ENCODE peak calls at places on chromosomes 6 and 20, in ten cellular contexts. One of them, this sample, is unnamed.

GRCh38 chr6:7919871-7920270 is 9.3 kb upstream of the TXNDC5 start:
- DNase-seq in fibroblast of mammary gland: peak; percentile 94
- DNase-seq in Peyer's patch: no peak
- DNase-seq in GM13976: no peak
- DNase-seq in left ventricle myocardium inferior: no peak
- DNase-seq in nephron progenitor cell: no peak
- DNase-seq in breast epithelium: no peak
- DNase-seq in retinal pigment epithelial cell: no peak
- DNase-seq in CD4-positive, alpha-beta T cell: no peak
- DNase-seq in sigmoid colon: no peak
- DNase-seq in this sample: peak; percentile 54

GRCh38 chr6:92989656-92990055 is 429.7 kb downstream of the EPHA7 start:
- DNase-seq in fibroblast of mammary gland: no peak
- DNase-seq in Peyer's patch: no peak
- DNase-seq in GM13976: no peak
- DNase-seq in left ventricle myocardium inferior: no peak
- DNase-seq in nephron progenitor cell: no peak
- DNase-seq in breast epithelium: no peak
- DNase-seq in retinal pigment epithelial cell: no peak
- DNase-seq in CD4-positive, alpha-beta T cell: no peak
- DNase-seq in sigmoid colon: no peak
- DNase-seq in this sample: no peak

GRCh38 chr6:155126727-155127439 is 131.8 kb downstream of the TIAM2 start:
- DNase-seq in fibroblast of mammary gland: peak; percentile 77
- DNase-seq in Peyer's patch: no peak
- DNase-seq in GM13976: peak; percentile 42
- DNase-seq in left ventricle myocardium inferior: no peak
- DNase-seq in nephron progenitor cell: peak; percentile 34
- DNase-seq in breast epithelium: no peak
- DNase-seq in retinal pigment epithelial cell: peak; percentile 78
- DNase-seq in CD4-positive, alpha-beta T cell: no peak
- DNase-seq in sigmoid colon: no peak
- DNase-seq in this sample: no peak

GRCh38 chr6:35295521-35296315 is 1.9 kb upstream of the DEF6 start:
- DNase-seq in fibroblast of mammary gland: no peak
- DNase-seq in Peyer's patch: no peak
- DNase-seq in GM13976: no peak
- DNase-seq in left ventricle myocardium inferior: no peak
- DNase-seq in nephron progenitor cell: no peak
- DNase-seq in breast epithelium: no peak
- DNase-seq in retinal pigment epithelial cell: peak; percentile 14
- DNase-seq in CD4-positive, alpha-beta T cell: no peak
- DNase-seq in sigmoid colon: peak; percentile 52
- DNase-seq in this sample: no peak

GRCh38 chr6:88124925-88125557 is 41.1 kb downstream of the CNR1 start:
- DNase-seq in fibroblast of mammary gland: peak; percentile 43
- DNase-seq in Peyer's patch: no peak
- DNase-seq in GM13976: no peak
- DNase-seq in left ventricle myocardium inferior: no peak
- DNase-seq in nephron progenitor cell: no peak
- DNase-seq in breast epithelium: no peak
- DNase-seq in retinal pigment epithelial cell: no peak
- DNase-seq in CD4-positive, alpha-beta T cell: no peak
- DNase-seq in sigmoid colon: no peak
- DNase-seq in this sample: no peak

GRCh38 chr20:4012631-4013030 is 2.7 kb downstream of the RNF24 start:
- DNase-seq in fibroblast of mammary gland: peak; percentile 59
- DNase-seq in Peyer's patch: no peak
- DNase-seq in GM13976: no peak
- DNase-seq in left ventricle myocardium inferior: no peak
- DNase-seq in nephron progenitor cell: no peak
- DNase-seq in breast epithelium: no peak
- DNase-seq in retinal pigment epithelial cell: no peak
- DNase-seq in CD4-positive, alpha-beta T cell: no peak
- DNase-seq in sigmoid colon: no peak
- DNase-seq in this sample: no peak

GRCh38 chr6:136317023-136317649 is 27.5 kb upstream of the BCLAF1 start:
- DNase-seq in fibroblast of mammary gland: peak; percentile 75
- DNase-seq in Peyer's patch: no peak
- DNase-seq in GM13976: peak; percentile 57
- DNase-seq in left ventricle myocardium inferior: no peak
- DNase-seq in nephron progenitor cell: peak; percentile 47
- DNase-seq in breast epithelium: peak; percentile 48
- DNase-seq in retinal pigment epithelial cell: no peak
- DNase-seq in CD4-positive, alpha-beta T cell: peak; percentile 33
- DNase-seq in sigmoid colon: no peak
- DNase-seq in this sample: peak; percentile 51

GRCh38 chr6:140475086-140475485 is 1100.6 kb upstream of the CITED2 start:
- DNase-seq in fibroblast of mammary gland: peak; percentile 11
- DNase-seq in Peyer's patch: no peak
- DNase-seq in GM13976: no peak
- DNase-seq in left ventricle myocardium inferior: no peak
- DNase-seq in nephron progenitor cell: no peak
- DNase-seq in breast epithelium: peak; percentile 51
- DNase-seq in retinal pigment epithelial cell: no peak
- DNase-seq in CD4-positive, alpha-beta T cell: no peak
- DNase-seq in sigmoid colon: no peak
- DNase-seq in this sample: no peak

GRCh38 chr6:105428342-105428957 is 25.6 kb upstream of the PREP start:
- DNase-seq in fibroblast of mammary gland: peak; percentile 96
- DNase-seq in Peyer's patch: no peak
- DNase-seq in GM13976: no peak
- DNase-seq in left ventricle myocardium inferior: no peak
- DNase-seq in nephron progenitor cell: no peak
- DNase-seq in breast epithelium: peak; percentile 65
- DNase-seq in retinal pigment epithelial cell: no peak
- DNase-seq in CD4-positive, alpha-beta T cell: no peak
- DNase-seq in sigmoid colon: no peak
- DNase-seq in this sample: no peak

GRCh38 chr6:1940381-1940780 is 305.0 kb downstream of the GMDS start:
- DNase-seq in fibroblast of mammary gland: no peak
- DNase-seq in Peyer's patch: no peak
- DNase-seq in GM13976: peak; percentile 60
- DNase-seq in left ventricle myocardium inferior: no peak
- DNase-seq in nephron progenitor cell: peak; percentile 27
- DNase-seq in breast epithelium: no peak
- DNase-seq in retinal pigment epithelial cell: no peak
- DNase-seq in CD4-positive, alpha-beta T cell: no peak
- DNase-seq in sigmoid colon: no peak
- DNase-seq in this sample: no peak

GRCh38 chr6:100433726-100434435 is 30.8 kb downstream of the SIM1 start:
- DNase-seq in fibroblast of mammary gland: no peak
- DNase-seq in Peyer's patch: no peak
- DNase-seq in GM13976: no peak
- DNase-seq in left ventricle myocardium inferior: no peak
- DNase-seq in nephron progenitor cell: no peak
- DNase-seq in breast epithelium: no peak
- DNase-seq in retinal pigment epithelial cell: no peak
- DNase-seq in CD4-positive, alpha-beta T cell: no peak
- DNase-seq in sigmoid colon: no peak
- DNase-seq in this sample: no peak

GRCh38 chr6:151665329-151665728 is 142.2 kb upstream of the ESR1 start:
- DNase-seq in fibroblast of mammary gland: no peak
- DNase-seq in Peyer's patch: no peak
- DNase-seq in GM13976: no peak
- DNase-seq in left ventricle myocardium inferior: no peak
- DNase-seq in nephron progenitor cell: no peak
- DNase-seq in breast epithelium: no peak
- DNase-seq in retinal pigment epithelial cell: no peak
- DNase-seq in CD4-positive, alpha-beta T cell: no peak
- DNase-seq in sigmoid colon: no peak
- DNase-seq in this sample: no peak

GRCh38 chr20:62376112-62377063 is 9.3 kb upstream of the LAMA5 start:
- DNase-seq in fibroblast of mammary gland: peak; percentile 29
- DNase-seq in Peyer's patch: no peak
- DNase-seq in GM13976: no peak
- DNase-seq in left ventricle myocardium inferior: no peak
- DNase-seq in nephron progenitor cell: peak; percentile 70
- DNase-seq in breast epithelium: no peak
- DNase-seq in retinal pigment epithelial cell: peak; percentile 90
- DNase-seq in CD4-positive, alpha-beta T cell: no peak
- DNase-seq in sigmoid colon: peak; percentile 87
- DNase-seq in this sample: peak; percentile 78
- TF ChIP-seq CTCF in fibroblast of mammary gland: peak; percentile 36
- TF ChIP-seq CTCF in Peyer's patch: peak; percentile 36
- TF ChIP-seq CTCF in GM13976: no peak
- TF ChIP-seq CTCF in left ventricle myocardium inferior: peak; percentile 68
- TF ChIP-seq CTCF in nephron progenitor cell: peak; percentile 37
- TF ChIP-seq CTCF in breast epithelium: peak; percentile 20
- TF ChIP-seq CTCF in retinal pigment epithelial cell: peak; percentile 74
- TF ChIP-seq CTCF in CD4-positive, alpha-beta T cell: no peak
- TF ChIP-seq CTCF in sigmoid colon: peak; percentile 75
- TF ChIP-seq CTCF in this sample: peak; percentile 39

DNA sequence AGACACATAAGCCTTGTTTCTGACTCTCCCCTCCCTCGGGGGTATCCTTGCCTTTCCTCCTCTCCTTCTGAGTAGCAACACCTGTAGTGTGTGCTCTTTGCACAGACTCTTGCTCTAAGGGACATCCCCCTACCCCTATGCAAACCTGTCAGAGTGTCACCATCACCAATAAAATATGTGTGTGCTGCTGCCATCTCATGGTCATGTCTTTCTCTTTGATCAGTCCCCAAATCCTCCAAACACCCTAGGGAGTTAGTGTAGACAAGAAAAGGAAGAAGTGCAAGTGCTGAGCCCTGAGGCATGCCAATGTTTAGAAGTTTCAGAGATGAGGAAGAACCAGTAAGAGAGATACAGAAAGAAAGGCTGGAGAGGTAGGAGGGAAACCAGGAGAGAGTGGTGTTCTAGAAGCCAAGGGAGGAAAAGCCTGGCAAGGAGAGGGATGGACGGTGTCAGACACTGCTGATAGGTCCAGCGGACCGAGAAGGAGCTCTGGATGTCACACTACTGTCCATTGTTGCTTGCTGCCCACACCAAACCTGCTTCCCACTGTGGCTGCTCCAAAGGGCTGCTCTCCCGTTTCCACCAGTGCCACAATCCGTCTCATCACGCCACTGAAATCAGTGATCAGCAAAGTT is 16.4 kb downstream of the TRMT6 start:
- DNase-seq in fibroblast of mammary gland: peak; percentile 14
- DNase-seq in Peyer's patch: no peak
- DNase-seq in GM13976: peak; percentile 63
- DNase-seq in left ventricle myocardium inferior: no peak
- DNase-seq in nephron progenitor cell: no peak
- DNase-seq in breast epithelium: no peak
- DNase-seq in retinal pigment epithelial cell: no peak
- DNase-seq in CD4-positive, alpha-beta T cell: no peak
- DNase-seq in sigmoid colon: no peak
- DNase-seq in this sample: no peak
- TF ChIP-seq CTCF in fibroblast of mammary gland: no peak
- TF ChIP-seq CTCF in Peyer's patch: peak; percentile 24
- TF ChIP-seq CTCF in GM13976: peak; percentile 41
- TF ChIP-seq CTCF in left ventricle myocardium inferior: peak; percentile 55
- TF ChIP-seq CTCF in nephron progenitor cell: no peak
- TF ChIP-seq CTCF in breast epithelium: no peak
- TF ChIP-seq CTCF in retinal pigment epithelial cell: peak; percentile 32
- TF ChIP-seq CTCF in CD4-positive, alpha-beta T cell: no peak
- TF ChIP-seq CTCF in sigmoid colon: no peak
- TF ChIP-seq CTCF in this sample: no peak

DNA sequence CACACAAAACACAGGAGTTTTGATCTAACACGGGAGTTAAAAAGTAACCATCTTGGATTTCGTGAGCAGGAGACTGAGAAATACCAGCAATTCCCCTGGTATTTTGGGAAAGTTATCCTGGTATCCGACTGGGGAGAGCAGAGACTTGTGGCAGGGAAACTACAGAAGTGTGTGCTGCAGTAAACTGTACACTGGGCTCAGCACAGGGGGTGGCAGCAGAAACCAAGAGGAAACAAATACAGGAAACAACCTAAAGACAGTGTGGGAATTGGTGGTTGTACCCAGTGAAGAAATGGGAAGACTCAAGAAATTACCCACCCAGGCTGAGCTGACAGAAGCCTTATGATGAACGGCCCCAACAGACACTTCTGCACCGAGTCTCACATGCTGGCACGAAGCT is 109.8 kb downstream of the CHD6 start:
- DNase-seq in fibroblast of mammary gland: no peak
- DNase-seq in Peyer's patch: no peak
- DNase-seq in GM13976: no peak
- DNase-seq in left ventricle myocardium inferior: no peak
- DNase-seq in nephron progenitor cell: no peak
- DNase-seq in breast epithelium: no peak
- DNase-seq in retinal pigment epithelial cell: no peak
- DNase-seq in CD4-positive, alpha-beta T cell: no peak
- DNase-seq in sigmoid colon: no peak
- DNase-seq in this sample: no peak
- TF ChIP-seq CTCF in fibroblast of mammary gland: no peak
- TF ChIP-seq CTCF in Peyer's patch: no peak
- TF ChIP-seq CTCF in GM13976: no peak
- TF ChIP-seq CTCF in left ventricle myocardium inferior: no peak
- TF ChIP-seq CTCF in nephron progenitor cell: no peak
- TF ChIP-seq CTCF in breast epithelium: no peak
- TF ChIP-seq CTCF in retinal pigment epithelial cell: no peak
- TF ChIP-seq CTCF in CD4-positive, alpha-beta T cell: no peak
- TF ChIP-seq CTCF in sigmoid colon: no peak
- TF ChIP-seq CTCF in this sample: no peak

GRCh38 chr20:43205699-43206098 is 16.0 kb upstream of the PTPRT start:
- DNase-seq in fibroblast of mammary gland: no peak
- DNase-seq in Peyer's patch: no peak
- DNase-seq in GM13976: no peak
- DNase-seq in left ventricle myocardium inferior: no peak
- DNase-seq in nephron progenitor cell: no peak
- DNase-seq in breast epithelium: no peak
- DNase-seq in retinal pigment epithelial cell: no peak
- DNase-seq in CD4-positive, alpha-beta T cell: no peak
- DNase-seq in sigmoid colon: no peak
- DNase-seq in this sample: no peak
- TF ChIP-seq CTCF in fibroblast of mammary gland: no peak
- TF ChIP-seq CTCF in Peyer's patch: no peak
- TF ChIP-seq CTCF in GM13976: no peak
- TF ChIP-seq CTCF in left ventricle myocardium inferior: no peak
- TF ChIP-seq CTCF in nephron progenitor cell: no peak
- TF ChIP-seq CTCF in breast epithelium: no peak
- TF ChIP-seq CTCF in retinal pigment epithelial cell: no peak
- TF ChIP-seq CTCF in CD4-positive, alpha-beta T cell: no peak
- TF ChIP-seq CTCF in sigmoid colon: no peak
- TF ChIP-seq CTCF in this sample: peak; percentile 20

GRCh38 chr6:6694368-6694780 is 105.9 kb downstream of the LY86 start:
- DNase-seq in fibroblast of mammary gland: no peak
- DNase-seq in Peyer's patch: no peak
- DNase-seq in GM13976: no peak
- DNase-seq in left ventricle myocardium inferior: no peak
- DNase-seq in nephron progenitor cell: no peak
- DNase-seq in breast epithelium: no peak
- DNase-seq in retinal pigment epithelial cell: no peak
- DNase-seq in CD4-positive, alpha-beta T cell: no peak
- DNase-seq in sigmoid colon: no peak
- DNase-seq in this sample: no peak
- TF ChIP-seq CTCF in fibroblast of mammary gland: no peak
- TF ChIP-seq CTCF in Peyer's patch: no peak
- TF ChIP-seq CTCF in GM13976: no peak
- TF ChIP-seq CTCF in left ventricle myocardium inferior: peak; percentile 15
- TF ChIP-seq CTCF in nephron progenitor cell: no peak
- TF ChIP-seq CTCF in breast epithelium: no peak
- TF ChIP-seq CTCF in retinal pigment epithelial cell: peak; percentile 10
- TF ChIP-seq CTCF in CD4-positive, alpha-beta T cell: no peak
- TF ChIP-seq CTCF in sigmoid colon: no peak
- TF ChIP-seq CTCF in this sample: no peak